ENCODE peak calls at places on chromosomes 13 and 19, in four cellular contexts. M is stimulated activated CD8-positive, alpha-beta memory T cell treated with anti-CD3 and anti-CD28 coated beads, Interleukin-7, amount 100 ng/mL, for 1 hour; N is AG08395; V is choroid plexus epithelial cell. F is an unnamed sample.

GRCh38 chr13:58476176-58476575 is 844.6 kb downstream of the PCDH17 start:
- DNase-seq in N (no peak), V (no peak), M (no peak), F (no peak)

GRCh38 chr13:113034451-113035208 is 65.6 kb downstream of the MCF2L start:
- DNase-seq in N (no peak), M (no peak), V (peak; percentile 70), F (no peak)

GRCh38 chr13:44223785-44224432 is 149.7 kb upstream of the SERP2 start:
- DNase-seq in M (no peak), V (no peak), N (no peak), F (no peak)

GRCh38 chr13:109135018-109135417 is 505.6 kb downstream of the MYO16 start:
- DNase-seq in N (no peak), V (peak; percentile 32), M (no peak), F (no peak)

GRCh38 chr13:36310417-36311108 is 12.9 kb upstream of the CCDC169 start:
- DNase-seq in N (no peak), M (no peak), V (peak; percentile 55), F (no peak)

GRCh38 chr19:35528218-35529038 is at the start of gene SBSN:
- DNase-seq in V (peak; percentile 58), N (peak; percentile 84), M (no peak), F (no peak)

GRCh38 chr19:35042056-35042730 is 672 bp downstream of the HPN start:
- DNase-seq in N (no peak), M (no peak), V (no peak), F (no peak)

GRCh38 chr19:8459095-8459494 is 14.3 kb downstream of the HNRNPM start:
- DNase-seq in N (no peak), M (no peak), V (peak; percentile 41), F (no peak)

GRCh38 chr13:39571502-39572092 is 31.4 kb downstream of the LHFPL6 start:
- DNase-seq in V (no peak), M (no peak), N (no peak), F (no peak)

GRCh38 chr19:16889429-16889882 is 657 bp downstream of the F2RL3 start:
- DNase-seq in N (peak; percentile 10), M (no peak), V (no peak), F (no peak)